ENCODE peak calls at places on chromosomes 13 and 19, in four cellular contexts. N is sigmoid colon, Q is dorsolateral prefrontal cortex, T is tibial nerve. G is an unnamed sample.

GRCh38 chr13:112586334-112586733 is 1.6 kb downstream of the TUBGCP3 start:
- DNase-seq in N (no peak), Q (no peak), T (no peak), G (no peak)

GRCh38 chr13:90070362-90070761 is 1277.1 kb upstream of the MIR17HG start:
- DNase-seq in N (no peak), Q (no peak), T (no peak), G (no peak)

GRCh38 chr13:85316501-85316900 is 482.7 kb downstream of the SLITRK6 start:
- DNase-seq in N (no peak), Q (no peak), T (no peak), G (no peak)

GRCh38 chr19:42066075-42066754 is 3.8 kb downstream of the GRIK5 start:
- DNase-seq in N (no peak), Q (peak), T (no peak), G (no peak)

GRCh38 chr19:33622505-33622808 is 704 bp downstream of the CHST8 start:
- DNase-seq in N (no peak), Q (no peak), T (no peak), G (no peak)

GRCh38 chr19:16654151-16654550 is 5.8 kb downstream of the SMIM7 start:
- DNase-seq in N (no peak), Q (no peak), T (no peak), G (no peak)

GRCh38 chr13:80339841-80340642 is 884 bp downstream of the SPRY2 start:
- DNase-seq in N (peak), Q (peak), T (peak), G (no peak)

GRCh38 chr13:104315606-104316005 is 1249.4 kb upstream of the SLC10A2 start:
- DNase-seq in N (no peak), Q (no peak), T (no peak), G (no peak)

GRCh38 chr13:99150575-99151370 is 49.9 kb upstream of the UBAC2 start:
- DNase-seq in N (no peak), Q (no peak), T (no peak), G (no peak)

GRCh38 chr13:93472296-93472695 is 245.7 kb downstream of the GPC6 start:
- DNase-seq in N (peak), Q (no peak), T (no peak), G (no peak)

GRCh38 chr13:48908381-48909087 is 67.2 kb upstream of the FNDC3A start:
- DNase-seq in N (no peak), Q (no peak), T (no peak), G (no peak)

GRCh38 chr19:47100290-47100689 is 13.3 kb downstream of the ZC3H4 start:
- DNase-seq in N (no peak), Q (no peak), T (no peak), G (no peak)

GRCh38 chr13:77904031-77904430 is 14.6 kb downstream of the EDNRB start:
- DNase-seq in N (no peak), Q (no peak), T (no peak), G (no peak)

GRCh38 chr13:40535345-40535836 is 131.1 kb downstream of the FOXO1 start:
- DNase-seq in N (no peak), Q (no peak), T (no peak), G (no peak)

GRCh38 chr13:71240906-71241305 is 626.1 kb downstream of the DACH1 start:
- DNase-seq in N (no peak), Q (no peak), T (no peak), G (no peak)

GRCh38 chr19:35904312-35905068 is 2.2 kb downstream of the HCST start:
- DNase-seq in N (no peak), Q (no peak), T (peak), G (no peak)

GRCh38 chr19:40165362-40165937 is 25.8 kb upstream of the MAP3K10 start:
- DNase-seq in N (no peak), Q (peak), T (peak), G (peak)
- TF ChIP-seq CTCF in N (no peak), Q (peak), T (peak), G (peak)

DNA sequence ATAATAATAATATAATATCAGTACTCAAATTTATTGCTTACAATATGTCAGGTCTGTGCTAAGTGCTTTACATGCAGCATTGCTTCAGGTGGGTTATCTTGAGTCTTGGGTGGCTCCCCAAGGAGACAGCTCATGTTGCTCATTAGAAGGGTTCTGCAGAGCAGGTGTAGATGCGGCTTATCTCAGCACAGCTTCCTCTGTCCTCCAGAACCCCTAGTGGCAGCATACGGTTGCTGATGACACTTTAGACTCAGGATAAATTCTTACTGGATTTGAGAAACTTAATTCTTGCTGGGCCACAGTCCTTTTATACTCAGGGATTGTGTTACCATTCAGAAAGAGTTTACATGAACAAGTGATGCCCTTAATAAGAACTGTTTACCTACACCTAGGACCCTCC is 8.9 kb downstream of the COG3 start:
- DNase-seq in N (no peak), Q (no peak), T (no peak), G (no peak)
- TF ChIP-seq CTCF in N (no peak), Q (no peak), T (no peak), G (no peak)

GRCh38 chr13:36998624-36999041 is 507 bp downstream of the ALG5 start:
- DNase-seq in N (no peak), Q (no peak), T (no peak), G (no peak)

GRCh38 chr13:36997716-36998427 is 1.3 kb downstream of the ALG5 start:
- DNase-seq in N (no peak), Q (no peak), T (no peak), G (no peak)

GRCh38 chr13:36999054-36999927 is at the start of gene ALG5:
- DNase-seq in N (peak), Q (peak), T (peak), G (peak)

GRCh38 chr13:37001921-37002250 is 1.3 kb downstream of the EXOSC8 start:
- DNase-seq in N (no peak), Q (no peak), T (no peak), G (no peak)
- TF ChIP-seq CTCF in N (no peak), Q (no peak), T (no peak), G (no peak)

GRCh38 chr19:4376245-4376990 is 23.9 kb downstream of the SH3GL1 start:
- DNase-seq in N (no peak), Q (peak), T (no peak), G (no peak)

GRCh38 chr19:4376991-4377781 is 23.2 kb downstream of the SH3GL1 start:
- DNase-seq in N (peak), Q (no peak), T (no peak), G (no peak)

GRCh38 chr19:4374451-4375163 is 25.7 kb downstream of the SH3GL1 start:
- DNase-seq in N (peak), Q (no peak), T (peak), G (peak)

GRCh38 chr19:4375164-4375619 is 25.2 kb downstream of the SH3GL1 start:
- DNase-seq in N (peak), Q (no peak), T (no peak), G (no peak)

GRCh38 chr19:4375620-4376228 is 24.6 kb downstream of the SH3GL1 start:
- DNase-seq in N (peak), Q (peak), T (no peak), G (peak)
- TF ChIP-seq CTCF in N (peak), Q (peak), T (no peak), G (peak)

DNA sequence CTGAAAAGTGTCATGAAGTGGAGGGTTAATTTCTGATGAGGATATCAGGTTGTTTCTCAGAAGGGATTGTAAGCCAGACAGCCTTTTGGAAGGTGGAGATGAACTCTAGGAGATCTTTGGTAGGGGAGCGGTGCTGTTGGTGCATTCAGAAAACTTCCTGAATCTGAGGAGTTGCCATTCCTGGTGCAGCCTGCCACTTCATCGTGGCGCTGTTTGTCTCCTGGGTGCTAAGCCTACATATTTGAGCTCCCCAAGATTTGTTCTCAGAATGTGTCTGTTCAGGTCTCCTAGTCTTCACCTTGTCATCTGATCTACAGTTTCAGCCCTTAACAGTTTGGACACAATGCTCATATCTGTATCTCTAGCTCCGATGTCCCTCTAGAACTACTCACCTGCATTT is 285.6 kb downstream of the MTUS2 start:
- DNase-seq in N (no peak), Q (no peak), T (no peak), G (no peak)
- TF ChIP-seq CTCF in N (no peak), Q (no peak), T (peak), G (no peak)

G was measured in ascending aorta.